ENCODE peak calls at places on chromosomes 6 and 20, in nine cellular contexts. V, H, F, K, X, R, D, I and M are unnamed samples.

GRCh38 chr6:75351570-75351969 is 67.0 kb upstream of the TMEM30A start:
- DNase-seq in R (no peak), I (no peak), D (no peak), H (no peak), V (no peak), X (no peak), K (no peak), F (no peak), M (no peak)

GRCh38 chr6:138397128-138397814 is 6.8 kb upstream of the HEBP2 start:
- DNase-seq in F (no peak), I (peak; percentile 34), H (no peak), K (no peak), V (no peak), D (no peak), R (no peak), X (no peak), M (no peak)

GRCh38 chr6:24797596-24798216 is 1.0 kb downstream of the ARMH2 start:
- DNase-seq in X (no peak), I (no peak), H (no peak), D (no peak), R (no peak), F (no peak), K (no peak), V (no peak), M (no peak)

GRCh38 chr6:106056738-106057390 is 29.3 kb upstream of the PRDM1 start:
- DNase-seq in D (no peak), X (no peak), F (no peak), H (no peak), R (no peak), I (no peak), K (no peak), V (peak; percentile 39), M (no peak)

GRCh38 chr20:32191873-32192272 is 15.7 kb downstream of the PLAGL2 start:
- DNase-seq in I (no peak), V (no peak), H (no peak), X (no peak), D (no peak), F (no peak), K (no peak), R (no peak), M (no peak)

GRCh38 chr6:17242087-17242486 is 39.1 kb upstream of the RBM24 start:
- DNase-seq in K (no peak), I (no peak), F (no peak), H (no peak), V (no peak), X (no peak), R (no peak), D (no peak), M (no peak)

GRCh38 chr6:105949939-105950582 is 136.1 kb upstream of the PRDM1 start:
- DNase-seq in D (no peak), R (no peak), K (no peak), F (no peak), V (no peak), I (no peak), X (no peak), H (no peak), M (no peak)

GRCh38 chr6:31144296-31144969 is 5.6 kb upstream of the PSORS1C2 start:
- DNase-seq in X (no peak), F (no peak), D (no peak), V (no peak), K (no peak), R (no peak), H (peak; percentile 31), I (no peak), M (no peak)

GRCh38 chr6:125930810-125931418 is 25.7 kb upstream of the HINT3 start:
- DNase-seq in D (no peak), V (no peak), F (no peak), R (no peak), K (no peak), X (no peak), H (no peak), I (no peak), M (no peak)

GRCh38 chr6:31462964-31463940 is 34.7 kb upstream of the MICB start:
- DNase-seq in D (peak; percentile 86), K (peak; percentile 97), F (peak; percentile 79), H (peak; percentile 81), X (peak; percentile 94), I (peak; percentile 98), V (peak; percentile 70), R (peak; percentile 81), M (peak; percentile 91)

GRCh38 chr6:138651491-138651890 is 122.1 kb upstream of the CCDC28A start:
- DNase-seq in V (no peak), H (no peak), I (no peak), D (no peak), F (no peak), K (no peak), R (no peak), X (no peak), M (no peak)

GRCh38 chr6:131014080-131014776 is 48.8 kb downstream of the EPB41L2 start:
- DNase-seq in X (no peak), F (no peak), R (no peak), H (no peak), V (no peak), K (no peak), I (no peak), D (no peak), M (no peak)

GRCh38 chr20:37408202-37408929 is 62.4 kb downstream of the SRC start:
- DNase-seq in K (peak; percentile 46), R (no peak), V (no peak), I (no peak), D (no peak), X (no peak), H (no peak), F (no peak), M (no peak)

GRCh38 chr6:82144852-82145332 is 102.7 kb downstream of the IBTK start:
- DNase-seq in R (no peak), H (peak; percentile 63), F (no peak), K (no peak), I (no peak), X (peak; percentile 17), D (no peak), V (peak; percentile 52), M (no peak)

GRCh38 chr20:24109537-24109936 is 121.0 kb upstream of the GGTLC1 start:
- DNase-seq in F (no peak), V (no peak), K (no peak), X (no peak), D (no peak), I (no peak), R (no peak), H (no peak), M (no peak)

GRCh38 chr20:49562341-49563014 is 5.5 kb downstream of the PTGIS start:
- DNase-seq in X (peak; percentile 94), D (no peak), F (peak; percentile 91), H (peak; percentile 85), V (peak; percentile 86), I (no peak), R (no peak), K (peak; percentile 65), M (peak; percentile 20)

GRCh38 chr6:150898390-150899170 is 33.1 kb downstream of the MTHFD1L start:
- DNase-seq in I (no peak), F (no peak), D (no peak), X (no peak), V (no peak), K (no peak), R (no peak), H (no peak), M (no peak)

DNA sequence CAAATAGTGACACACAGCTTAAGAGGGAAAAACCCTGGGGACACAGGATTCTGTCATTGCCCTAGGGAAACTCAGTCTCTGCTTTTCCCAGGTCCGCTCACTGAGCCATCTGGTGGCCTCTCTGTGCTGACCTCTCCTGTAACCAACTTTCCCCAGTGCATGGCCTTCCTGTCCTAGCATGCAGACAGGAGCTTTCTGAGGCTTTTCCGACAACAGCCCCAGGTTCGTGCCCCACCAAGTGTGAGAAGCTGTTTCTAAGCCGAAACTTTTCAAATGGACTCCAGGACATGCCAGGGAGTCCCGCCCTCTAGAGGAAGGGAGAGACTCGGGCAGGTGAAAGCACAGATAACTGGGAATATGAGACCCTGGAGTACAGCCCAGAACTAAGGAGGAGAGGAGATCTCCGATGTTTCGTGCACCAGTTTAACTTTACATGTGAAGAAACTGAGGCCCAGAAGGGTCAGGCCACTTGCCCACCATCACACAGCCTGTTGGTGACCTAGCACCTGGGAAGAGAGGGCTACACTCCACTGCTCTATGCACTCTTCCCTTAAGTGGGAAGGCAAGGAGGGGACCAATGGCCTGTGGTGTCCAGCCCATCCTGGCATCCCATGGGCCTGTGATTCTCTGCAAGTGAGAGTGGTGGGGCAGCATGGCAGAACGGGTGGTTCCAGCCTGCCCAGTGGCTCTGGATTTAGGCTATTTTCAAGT is 46.2 kb downstream of the RPP40 start:
- DNase-seq in I (no peak), K (no peak), F (no peak), V (no peak), X (no peak), R (no peak), H (no peak), D (no peak), M (no peak)
- TF ChIP-seq CTCF in I (no peak), K (peak; percentile 65), F (no peak), V (no peak), X (peak; percentile 21), R (no peak), H (peak; percentile 24), D (no peak), M (no peak)

DNA sequence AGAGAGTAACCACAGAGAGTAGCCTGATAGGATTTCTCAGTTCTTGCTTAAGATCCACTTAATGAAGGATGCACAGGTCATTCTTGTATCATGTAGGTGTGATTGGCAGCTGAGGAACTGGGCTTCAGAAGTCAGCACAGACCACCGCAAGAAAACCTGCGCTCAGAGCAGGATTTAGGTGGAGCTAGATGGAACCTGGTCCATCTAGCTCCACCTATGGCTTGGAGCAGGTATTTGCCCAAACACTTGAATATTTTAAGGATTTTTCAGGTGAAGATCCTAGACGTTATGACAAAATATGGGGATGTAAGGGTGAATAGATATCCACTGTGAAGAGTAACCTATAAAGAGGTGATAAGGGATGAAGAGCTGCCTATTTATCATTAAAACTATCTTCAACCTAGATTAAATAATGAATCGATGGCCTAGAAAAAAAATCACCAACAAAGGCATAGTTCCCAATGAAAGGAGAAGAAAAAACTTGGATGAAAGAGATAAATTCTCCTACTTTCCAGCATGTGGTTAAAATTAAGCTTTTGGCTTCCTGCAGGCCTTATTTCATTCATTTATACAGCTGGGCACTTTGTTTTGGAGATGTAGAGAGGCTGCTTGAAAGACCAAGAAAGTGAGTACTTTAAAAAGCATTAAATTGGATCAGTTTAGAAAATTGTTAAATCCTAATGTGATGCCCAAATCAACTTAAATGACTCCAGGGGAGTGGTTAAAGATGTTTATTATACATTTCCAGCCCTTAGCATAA is 778.4 kb upstream of the GJE1 start:
- DNase-seq in F (no peak), H (no peak), D (no peak), K (no peak), V (no peak), I (no peak), X (no peak), R (no peak), M (no peak)
- TF ChIP-seq CTCF in F (no peak), H (no peak), D (no peak), K (peak; percentile 22), V (no peak), I (no peak), X (no peak), R (no peak), M (no peak)

GRCh38 chr6:13296536-13296997 is 31.8 kb downstream of the TBC1D7 start:
- DNase-seq in K (no peak), I (no peak), R (no peak), X (no peak), D (no peak), H (no peak), V (no peak), F (no peak), M (no peak)
- TF ChIP-seq CTCF in K (peak; percentile 2), I (no peak), R (no peak), X (no peak), D (no peak), H (no peak), V (no peak), F (no peak), M (no peak)

GRCh38 chr20:44736170-44737021 is 9.3 kb upstream of the KCNK15 start:
- DNase-seq in I (no peak), V (peak; percentile 87), H (peak; percentile 63), D (no peak), R (no peak), X (peak; percentile 72), F (peak; percentile 67), K (peak; percentile 58), M (no peak)
- TF ChIP-seq CTCF in I (no peak), V (no peak), H (no peak), D (no peak), R (no peak), X (no peak), F (no peak), K (peak; percentile 25), M (no peak)